ENCODE peak calls at places on chromosomes 1 and 21, in six cellular contexts. One of them, this sample, is unnamed.

GRCh38 chr1:66446261-66447001 is 87.5 kb upstream of the SGIP1 start:
- DNase-seq in GM12878: peak; percentile 63
- DNase-seq in A549: peak; percentile 25
- DNase-seq in K562: peak; percentile 41
- DNase-seq in HepG2: peak; percentile 47
- DNase-seq in endothelial cell of umbilical vein: peak; percentile 89
- DNase-seq in this sample: peak; percentile 78

GRCh38 chr1:195820925-195821324 is 787.3 kb downstream of the KCNT2 start:
- DNase-seq in A549: no peak
- DNase-seq in GM12878: no peak
- DNase-seq in K562: no peak
- DNase-seq in endothelial cell of umbilical vein: no peak
- DNase-seq in HepG2: no peak
- DNase-seq in this sample: no peak

GRCh38 chr1:185862235-185862634 is 128.0 kb downstream of the HMCN1 start:
- DNase-seq in GM12878: no peak
- DNase-seq in A549: no peak
- DNase-seq in HepG2: no peak
- DNase-seq in K562: no peak
- DNase-seq in endothelial cell of umbilical vein: peak; percentile 38
- DNase-seq in this sample: no peak

GRCh38 chr1:247576514-247576913 is 11.6 kb upstream of the OR2G2 start:
- DNase-seq in GM12878: no peak
- DNase-seq in HepG2: peak; percentile 12
- DNase-seq in K562: no peak
- DNase-seq in A549: no peak
- DNase-seq in endothelial cell of umbilical vein: no peak
- DNase-seq in this sample: peak; percentile 56

GRCh38 chr21:31531967-31532366 is 127.5 kb upstream of the SOD1 start:
- DNase-seq in HepG2: no peak
- DNase-seq in K562: no peak
- DNase-seq in A549: no peak
- DNase-seq in endothelial cell of umbilical vein: no peak
- DNase-seq in GM12878: no peak
- DNase-seq in this sample: no peak

GRCh38 chr1:83998599-83999315 is at the start of gene TTLL7:
- DNase-seq in K562: peak; percentile 76
- DNase-seq in A549: peak; percentile 33
- DNase-seq in HepG2: peak; percentile 10
- DNase-seq in endothelial cell of umbilical vein: peak; percentile 68
- DNase-seq in GM12878: no peak
- DNase-seq in this sample: peak; percentile 64

GRCh38 chr1:84174051-84174556 is 30.0 kb downstream of the PRKACB start:
- DNase-seq in HepG2: peak; percentile 16
- DNase-seq in A549: peak; percentile 0
- DNase-seq in K562: no peak
- DNase-seq in endothelial cell of umbilical vein: peak; percentile 88
- DNase-seq in GM12878: no peak
- DNase-seq in this sample: no peak

GRCh38 chr1:2073382-2074230 is 23.4 kb downstream of the PRKCZ start:
- DNase-seq in K562: peak; percentile 32
- DNase-seq in GM12878: no peak
- DNase-seq in endothelial cell of umbilical vein: no peak
- DNase-seq in HepG2: no peak
- DNase-seq in A549: no peak
- DNase-seq in this sample: no peak

GRCh38 chr1:157948547-157949152 is 44.8 kb upstream of the KIRREL1 start:
- DNase-seq in A549: no peak
- DNase-seq in HepG2: peak; percentile 13
- DNase-seq in GM12878: no peak
- DNase-seq in K562: no peak
- DNase-seq in endothelial cell of umbilical vein: no peak
- DNase-seq in this sample: peak; percentile 55

GRCh38 chr1:33430751-33431593 is at the start of gene PHC2:
- DNase-seq in K562: peak; percentile 99
- DNase-seq in HepG2: peak; percentile 91
- DNase-seq in endothelial cell of umbilical vein: peak; percentile 96
- DNase-seq in A549: peak; percentile 90
- DNase-seq in GM12878: peak; percentile 55
- DNase-seq in this sample: peak; percentile 96

GRCh38 chr1:112196731-112197130 is 199.3 kb upstream of the CTTNBP2NL start:
- DNase-seq in K562: no peak
- DNase-seq in endothelial cell of umbilical vein: no peak
- DNase-seq in HepG2: no peak
- DNase-seq in A549: no peak
- DNase-seq in GM12878: no peak
- DNase-seq in this sample: no peak

GRCh38 chr21:30994917-30995316 is 43.4 kb downstream of the KRTAP19-8 start:
- DNase-seq in A549: no peak
- DNase-seq in GM12878: no peak
- DNase-seq in HepG2: no peak
- DNase-seq in endothelial cell of umbilical vein: no peak
- DNase-seq in K562: no peak
- DNase-seq in this sample: no peak

GRCh38 chr1:157377216-157377821 is 175.0 kb downstream of the FCRL5 start:
- DNase-seq in A549: no peak
- DNase-seq in endothelial cell of umbilical vein: peak; percentile 58
- DNase-seq in HepG2: peak; percentile 29
- DNase-seq in GM12878: no peak
- DNase-seq in K562: peak; percentile 24
- DNase-seq in this sample: peak; percentile 53

GRCh38 chr1:86194491-86195034 is 38.0 kb upstream of the COL24A1 start:
- DNase-seq in GM12878: no peak
- DNase-seq in A549: no peak
- DNase-seq in HepG2: no peak
- DNase-seq in K562: no peak
- DNase-seq in endothelial cell of umbilical vein: no peak
- DNase-seq in this sample: no peak

GRCh38 chr1:86197206-86197855 is 40.8 kb upstream of the COL24A1 start:
- DNase-seq in HepG2: no peak
- DNase-seq in endothelial cell of umbilical vein: no peak
- DNase-seq in K562: no peak
- DNase-seq in A549: no peak
- DNase-seq in GM12878: no peak
- DNase-seq in this sample: no peak

GRCh38 chr1:86195281-86195680 is 38.7 kb upstream of the COL24A1 start:
- DNase-seq in GM12878: no peak
- DNase-seq in A549: no peak
- DNase-seq in HepG2: no peak
- DNase-seq in endothelial cell of umbilical vein: no peak
- DNase-seq in K562: no peak
- DNase-seq in this sample: no peak

GRCh38 chr1:86190873-86191272 is 34.3 kb upstream of the COL24A1 start:
- DNase-seq in endothelial cell of umbilical vein: no peak
- DNase-seq in A549: no peak
- DNase-seq in HepG2: no peak
- DNase-seq in K562: no peak
- DNase-seq in GM12878: no peak
- DNase-seq in this sample: no peak

DNA sequence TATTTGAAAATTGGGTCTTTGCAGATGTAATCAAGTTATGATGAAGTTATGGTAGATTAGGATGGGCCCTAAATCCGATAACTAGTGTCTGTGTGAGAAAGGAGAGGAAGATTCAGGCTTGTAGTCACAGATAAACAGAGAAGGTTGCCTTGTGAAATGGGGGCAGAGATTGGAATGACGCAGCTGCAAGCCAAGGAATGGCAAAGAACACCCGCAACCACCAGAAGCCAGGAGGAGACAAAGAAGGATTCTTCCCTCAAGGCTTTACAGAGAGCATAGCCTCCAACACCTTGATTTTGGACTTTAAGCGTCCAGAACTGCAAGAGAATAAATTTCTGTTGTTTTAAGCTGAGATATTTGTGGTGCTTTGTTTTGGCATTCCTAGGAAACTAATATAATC is 35.4 kb upstream of the COL24A1 start:
- DNase-seq in A549: no peak
- DNase-seq in GM12878: no peak
- DNase-seq in K562: no peak
- DNase-seq in endothelial cell of umbilical vein: no peak
- DNase-seq in HepG2: no peak
- DNase-seq in this sample: no peak
- TF ChIP-seq MYC in A549: no peak
- TF ChIP-seq MYC in GM12878: no peak
- TF ChIP-seq MYC in K562: no peak
- TF ChIP-seq MYC in endothelial cell of umbilical vein: no peak
- TF ChIP-seq MYC in HepG2: no peak
- TF ChIP-seq MYC in this sample: no peak

GRCh38 chr1:198187973-198188588 is 31.3 kb downstream of the NEK7 start:
- DNase-seq in A549: no peak
- DNase-seq in K562: no peak
- DNase-seq in GM12878: no peak
- DNase-seq in HepG2: no peak
- DNase-seq in endothelial cell of umbilical vein: peak; percentile 32
- DNase-seq in this sample: peak; percentile 15

GRCh38 chr1:198184516-198184915 is 27.7 kb downstream of the NEK7 start:
- DNase-seq in HepG2: no peak
- DNase-seq in GM12878: no peak
- DNase-seq in K562: no peak
- DNase-seq in endothelial cell of umbilical vein: no peak
- DNase-seq in A549: no peak
- DNase-seq in this sample: no peak

GRCh38 chr1:198185101-198185500 is 28.3 kb downstream of the NEK7 start:
- DNase-seq in GM12878: no peak
- DNase-seq in HepG2: no peak
- DNase-seq in K562: no peak
- DNase-seq in endothelial cell of umbilical vein: no peak
- DNase-seq in A549: no peak
- DNase-seq in this sample: no peak

GRCh38 chr1:198185759-198186158 is 29.0 kb downstream of the NEK7 start:
- DNase-seq in K562: no peak
- DNase-seq in HepG2: no peak
- DNase-seq in A549: no peak
- DNase-seq in endothelial cell of umbilical vein: no peak
- DNase-seq in GM12878: no peak
- DNase-seq in this sample: no peak

GRCh38 chr1:198186916-198187580 is 30.2 kb downstream of the NEK7 start:
- DNase-seq in GM12878: no peak
- DNase-seq in HepG2: no peak
- DNase-seq in K562: no peak
- DNase-seq in endothelial cell of umbilical vein: no peak
- DNase-seq in A549: no peak
- DNase-seq in this sample: no peak
- TF ChIP-seq MYC in GM12878: no peak
- TF ChIP-seq MYC in HepG2: no peak
- TF ChIP-seq MYC in K562: no peak
- TF ChIP-seq MYC in endothelial cell of umbilical vein: no peak
- TF ChIP-seq MYC in A549: no peak
- TF ChIP-seq MYC in this sample: no peak

GRCh38 chr1:22362626-22363402 is 88.8 kb upstream of the ZBTB40 start:
- DNase-seq in HepG2: no peak
- DNase-seq in K562: peak; percentile 89
- DNase-seq in GM12878: no peak
- DNase-seq in endothelial cell of umbilical vein: no peak
- DNase-seq in A549: no peak
- DNase-seq in this sample: no peak
- TF ChIP-seq MYC in HepG2: no peak
- TF ChIP-seq MYC in K562: no peak
- TF ChIP-seq MYC in GM12878: no peak
- TF ChIP-seq MYC in endothelial cell of umbilical vein: no peak
- TF ChIP-seq MYC in A549: no peak
- TF ChIP-seq MYC in this sample: no peak

GRCh38 chr1:203450541-203451149 is 25.0 kb upstream of the PRELP start:
- DNase-seq in A549: no peak
- DNase-seq in endothelial cell of umbilical vein: no peak
- DNase-seq in HepG2: no peak
- DNase-seq in K562: no peak
- DNase-seq in GM12878: no peak
- DNase-seq in this sample: no peak
- TF ChIP-seq MYC in A549: no peak
- TF ChIP-seq MYC in endothelial cell of umbilical vein: no peak
- TF ChIP-seq MYC in HepG2: no peak
- TF ChIP-seq MYC in K562: no peak
- TF ChIP-seq MYC in GM12878: no peak
- TF ChIP-seq MYC in this sample: no peak

GRCh38 chr1:21927531-21928237 is 9.4 kb downstream of the HSPG2 start:
- DNase-seq in HepG2: peak; percentile 79
- DNase-seq in A549: no peak
- DNase-seq in endothelial cell of umbilical vein: peak; percentile 56
- DNase-seq in K562: peak; percentile 25
- DNase-seq in GM12878: no peak
- DNase-seq in this sample: no peak
- TF ChIP-seq MYC in HepG2: no peak
- TF ChIP-seq MYC in A549: no peak
- TF ChIP-seq MYC in endothelial cell of umbilical vein: no peak
- TF ChIP-seq MYC in K562: no peak
- TF ChIP-seq MYC in GM12878: no peak
- TF ChIP-seq MYC in this sample: no peak